ENCODE peak calls at places on chromosomes 12 and 14, in six cellular contexts. One of them, this sample, is unnamed.

GRCh38 chr14:77031680-77032482 is 3.4 kb upstream of the IRF2BPL start:
- DNase-seq in stimulated activated CD8-positive, alpha-beta memory T cell treated with anti-CD3 and anti-CD28 coated beads, Interleukin-4, amount 100 ng/mL, for 48 hours: no peak
- DNase-seq in iPS-NIHi11: no peak
- DNase-seq in stimulated activated CD4-positive, alpha-beta T cell treated with anti-CD3 and anti-CD28 coated beads, Interleukin-1b, Interleukin-23, amount 100 ng/mL, for 1 hour: no peak
- DNase-seq in GM12865: no peak
- DNase-seq in AG10803: peak; percentile 83
- DNase-seq in this sample: no peak

GRCh38 chr12:85825751-85826150 is 10.5 kb downstream of the RASSF9 start:
- DNase-seq in stimulated activated CD8-positive, alpha-beta memory T cell treated with anti-CD3 and anti-CD28 coated beads, Interleukin-4, amount 100 ng/mL, for 48 hours: no peak
- DNase-seq in iPS-NIHi11: no peak
- DNase-seq in stimulated activated CD4-positive, alpha-beta T cell treated with anti-CD3 and anti-CD28 coated beads, Interleukin-1b, Interleukin-23, amount 100 ng/mL, for 1 hour: no peak
- DNase-seq in GM12865: no peak
- DNase-seq in AG10803: no peak
- DNase-seq in this sample: no peak

GRCh38 chr14:60106341-60106740 is 14.6 kb downstream of the PCNX4 start:
- DNase-seq in stimulated activated CD8-positive, alpha-beta memory T cell treated with anti-CD3 and anti-CD28 coated beads, Interleukin-4, amount 100 ng/mL, for 48 hours: no peak
- DNase-seq in iPS-NIHi11: no peak
- DNase-seq in stimulated activated CD4-positive, alpha-beta T cell treated with anti-CD3 and anti-CD28 coated beads, Interleukin-1b, Interleukin-23, amount 100 ng/mL, for 1 hour: no peak
- DNase-seq in GM12865: no peak
- DNase-seq in AG10803: peak; percentile 77
- DNase-seq in this sample: no peak

GRCh38 chr12:6606331-6607131 is 648 bp downstream of the CHD4 start:
- DNase-seq in stimulated activated CD8-positive, alpha-beta memory T cell treated with anti-CD3 and anti-CD28 coated beads, Interleukin-4, amount 100 ng/mL, for 48 hours: peak; percentile 73
- DNase-seq in iPS-NIHi11: peak; percentile 74
- DNase-seq in stimulated activated CD4-positive, alpha-beta T cell treated with anti-CD3 and anti-CD28 coated beads, Interleukin-1b, Interleukin-23, amount 100 ng/mL, for 1 hour: no peak
- DNase-seq in GM12865: peak; percentile 53
- DNase-seq in AG10803: no peak
- DNase-seq in this sample: peak; percentile 74

GRCh38 chr12:19095869-19096480 is 33.6 kb upstream of the PLEKHA5 start:
- DNase-seq in stimulated activated CD8-positive, alpha-beta memory T cell treated with anti-CD3 and anti-CD28 coated beads, Interleukin-4, amount 100 ng/mL, for 48 hours: no peak
- DNase-seq in iPS-NIHi11: no peak
- DNase-seq in stimulated activated CD4-positive, alpha-beta T cell treated with anti-CD3 and anti-CD28 coated beads, Interleukin-1b, Interleukin-23, amount 100 ng/mL, for 1 hour: no peak
- DNase-seq in GM12865: no peak
- DNase-seq in AG10803: no peak
- DNase-seq in this sample: no peak

GRCh38 chr12:125387206-125387605 is 322.0 kb downstream of the AACS start:
- DNase-seq in stimulated activated CD8-positive, alpha-beta memory T cell treated with anti-CD3 and anti-CD28 coated beads, Interleukin-4, amount 100 ng/mL, for 48 hours: no peak
- DNase-seq in iPS-NIHi11: no peak
- DNase-seq in stimulated activated CD4-positive, alpha-beta T cell treated with anti-CD3 and anti-CD28 coated beads, Interleukin-1b, Interleukin-23, amount 100 ng/mL, for 1 hour: no peak
- DNase-seq in GM12865: no peak
- DNase-seq in AG10803: no peak
- DNase-seq in this sample: peak; percentile 18

GRCh38 chr12:29110506-29111442 is 38.3 kb upstream of the FAR2 start:
- DNase-seq in stimulated activated CD8-positive, alpha-beta memory T cell treated with anti-CD3 and anti-CD28 coated beads, Interleukin-4, amount 100 ng/mL, for 48 hours: no peak
- DNase-seq in iPS-NIHi11: no peak
- DNase-seq in stimulated activated CD4-positive, alpha-beta T cell treated with anti-CD3 and anti-CD28 coated beads, Interleukin-1b, Interleukin-23, amount 100 ng/mL, for 1 hour: no peak
- DNase-seq in GM12865: no peak
- DNase-seq in AG10803: no peak
- DNase-seq in this sample: no peak

GRCh38 chr12:31362115-31362758 is 36.3 kb upstream of the SINHCAF start:
- DNase-seq in stimulated activated CD8-positive, alpha-beta memory T cell treated with anti-CD3 and anti-CD28 coated beads, Interleukin-4, amount 100 ng/mL, for 48 hours: peak; percentile 27
- DNase-seq in iPS-NIHi11: peak; percentile 61
- DNase-seq in stimulated activated CD4-positive, alpha-beta T cell treated with anti-CD3 and anti-CD28 coated beads, Interleukin-1b, Interleukin-23, amount 100 ng/mL, for 1 hour: no peak
- DNase-seq in GM12865: peak; percentile 13
- DNase-seq in AG10803: no peak
- DNase-seq in this sample: peak; percentile 89

GRCh38 chr12:67299936-67300335 is 30.8 kb downstream of the CAND1 start:
- DNase-seq in stimulated activated CD8-positive, alpha-beta memory T cell treated with anti-CD3 and anti-CD28 coated beads, Interleukin-4, amount 100 ng/mL, for 48 hours: no peak
- DNase-seq in iPS-NIHi11: no peak
- DNase-seq in stimulated activated CD4-positive, alpha-beta T cell treated with anti-CD3 and anti-CD28 coated beads, Interleukin-1b, Interleukin-23, amount 100 ng/mL, for 1 hour: no peak
- DNase-seq in GM12865: no peak
- DNase-seq in AG10803: no peak
- DNase-seq in this sample: no peak

GRCh38 chr12:64404470-64405446 is 566 bp downstream of the XPOT start:
- DNase-seq in stimulated activated CD8-positive, alpha-beta memory T cell treated with anti-CD3 and anti-CD28 coated beads, Interleukin-4, amount 100 ng/mL, for 48 hours: peak; percentile 82
- DNase-seq in iPS-NIHi11: peak; percentile 60
- DNase-seq in stimulated activated CD4-positive, alpha-beta T cell treated with anti-CD3 and anti-CD28 coated beads, Interleukin-1b, Interleukin-23, amount 100 ng/mL, for 1 hour: no peak
- DNase-seq in GM12865: peak; percentile 72
- DNase-seq in AG10803: peak; percentile 92
- DNase-seq in this sample: no peak

GRCh38 chr12:132117558-132117875 is 26.6 kb downstream of the DDX51 start:
- DNase-seq in stimulated activated CD8-positive, alpha-beta memory T cell treated with anti-CD3 and anti-CD28 coated beads, Interleukin-4, amount 100 ng/mL, for 48 hours: no peak
- DNase-seq in iPS-NIHi11: peak; percentile 73
- DNase-seq in stimulated activated CD4-positive, alpha-beta T cell treated with anti-CD3 and anti-CD28 coated beads, Interleukin-1b, Interleukin-23, amount 100 ng/mL, for 1 hour: no peak
- DNase-seq in GM12865: no peak
- DNase-seq in AG10803: no peak
- DNase-seq in this sample: peak; percentile 84

GRCh38 chr12:46803517-46803916 is 22.3 kb downstream of the SLC38A4 start:
- DNase-seq in stimulated activated CD8-positive, alpha-beta memory T cell treated with anti-CD3 and anti-CD28 coated beads, Interleukin-4, amount 100 ng/mL, for 48 hours: no peak
- DNase-seq in iPS-NIHi11: no peak
- DNase-seq in stimulated activated CD4-positive, alpha-beta T cell treated with anti-CD3 and anti-CD28 coated beads, Interleukin-1b, Interleukin-23, amount 100 ng/mL, for 1 hour: no peak
- DNase-seq in GM12865: no peak
- DNase-seq in AG10803: no peak
- DNase-seq in this sample: no peak

GRCh38 chr12:111160350-111161142 is 208.3 kb downstream of the PHETA1 start:
- DNase-seq in stimulated activated CD8-positive, alpha-beta memory T cell treated with anti-CD3 and anti-CD28 coated beads, Interleukin-4, amount 100 ng/mL, for 48 hours: no peak
- DNase-seq in iPS-NIHi11: no peak
- DNase-seq in stimulated activated CD4-positive, alpha-beta T cell treated with anti-CD3 and anti-CD28 coated beads, Interleukin-1b, Interleukin-23, amount 100 ng/mL, for 1 hour: no peak
- DNase-seq in GM12865: no peak
- DNase-seq in AG10803: no peak
- DNase-seq in this sample: peak; percentile 66

GRCh38 chr12:70178038-70178437 is 65.2 kb upstream of the CNOT2 start:
- DNase-seq in stimulated activated CD8-positive, alpha-beta memory T cell treated with anti-CD3 and anti-CD28 coated beads, Interleukin-4, amount 100 ng/mL, for 48 hours: no peak
- DNase-seq in iPS-NIHi11: no peak
- DNase-seq in stimulated activated CD4-positive, alpha-beta T cell treated with anti-CD3 and anti-CD28 coated beads, Interleukin-1b, Interleukin-23, amount 100 ng/mL, for 1 hour: no peak
- DNase-seq in GM12865: no peak
- DNase-seq in AG10803: peak; percentile 60
- DNase-seq in this sample: no peak

GRCh38 chr14:59595071-59595470 is 18.5 kb upstream of the CCDC175 start:
- DNase-seq in stimulated activated CD8-positive, alpha-beta memory T cell treated with anti-CD3 and anti-CD28 coated beads, Interleukin-4, amount 100 ng/mL, for 48 hours: no peak
- DNase-seq in iPS-NIHi11: no peak
- DNase-seq in stimulated activated CD4-positive, alpha-beta T cell treated with anti-CD3 and anti-CD28 coated beads, Interleukin-1b, Interleukin-23, amount 100 ng/mL, for 1 hour: no peak
- DNase-seq in GM12865: no peak
- DNase-seq in AG10803: no peak
- DNase-seq in this sample: no peak

GRCh38 chr12:89862511-89863331 is 154.1 kb upstream of the ATP2B1 start:
- DNase-seq in stimulated activated CD8-positive, alpha-beta memory T cell treated with anti-CD3 and anti-CD28 coated beads, Interleukin-4, amount 100 ng/mL, for 48 hours: peak; percentile 41
- DNase-seq in iPS-NIHi11: no peak
- DNase-seq in stimulated activated CD4-positive, alpha-beta T cell treated with anti-CD3 and anti-CD28 coated beads, Interleukin-1b, Interleukin-23, amount 100 ng/mL, for 1 hour: no peak
- DNase-seq in GM12865: peak; percentile 92
- DNase-seq in AG10803: peak; percentile 21
- DNase-seq in this sample: no peak